ENCODE peak calls at places on chromosomes 1 and 21, in ten cellular contexts. One of them, this sample, is unnamed.

GRCh38 chr1:69824932-69825331 is 257.2 kb downstream of the LRRC7 start:
- DNase-seq in endothelial cell of umbilical vein: no peak
- DNase-seq in T1000: no peak
- DNase-seq in KBM-7: no peak
- DNase-seq in HAP-1: no peak
- DNase-seq in EL: peak
- DNase-seq in HuH-7.5: no peak
- DNase-seq in T-helper 9 cell: no peak
- DNase-seq in GM12864: no peak
- DNase-seq in NCI-H510A: no peak
- DNase-seq in this sample: no peak

GRCh38 chr1:234977891-234978396 is 150.7 kb downstream of the TOMM20 start:
- DNase-seq in endothelial cell of umbilical vein: peak
- DNase-seq in T1000: no peak
- DNase-seq in KBM-7: no peak
- DNase-seq in HAP-1: no peak
- DNase-seq in EL: no peak
- DNase-seq in HuH-7.5: no peak
- DNase-seq in T-helper 9 cell: peak
- DNase-seq in GM12864: no peak
- DNase-seq in NCI-H510A: peak
- DNase-seq in this sample: peak

GRCh38 chr21:44618909-44619308 is 7.0 kb downstream of the KRTAP10-8 start:
- DNase-seq in endothelial cell of umbilical vein: no peak
- DNase-seq in T1000: no peak
- DNase-seq in KBM-7: no peak
- DNase-seq in HAP-1: no peak
- DNase-seq in EL: no peak
- DNase-seq in HuH-7.5: no peak
- DNase-seq in T-helper 9 cell: peak
- DNase-seq in GM12864: no peak
- DNase-seq in NCI-H510A: no peak
- DNase-seq in this sample: peak

GRCh38 chr1:226946841-226947240 is 6.7 kb downstream of the COQ8A start:
- DNase-seq in endothelial cell of umbilical vein: no peak
- DNase-seq in T1000: no peak
- DNase-seq in KBM-7: no peak
- DNase-seq in HAP-1: no peak
- DNase-seq in EL: peak
- DNase-seq in HuH-7.5: no peak
- DNase-seq in T-helper 9 cell: no peak
- DNase-seq in GM12864: no peak
- DNase-seq in NCI-H510A: no peak
- DNase-seq in this sample: no peak

GRCh38 chr1:187471555-187471954 is 642.8 kb downstream of the PLA2G4A start:
- DNase-seq in endothelial cell of umbilical vein: no peak
- DNase-seq in T1000: no peak
- DNase-seq in KBM-7: no peak
- DNase-seq in HAP-1: peak
- DNase-seq in EL: peak
- DNase-seq in HuH-7.5: no peak
- DNase-seq in T-helper 9 cell: no peak
- DNase-seq in GM12864: no peak
- DNase-seq in NCI-H510A: no peak
- DNase-seq in this sample: no peak

GRCh38 chr1:159208460-159208825 is 3.8 kb downstream of the ACKR1 start:
- DNase-seq in endothelial cell of umbilical vein: no peak
- DNase-seq in T1000: no peak
- DNase-seq in KBM-7: no peak
- DNase-seq in HAP-1: no peak
- DNase-seq in EL: no peak
- DNase-seq in HuH-7.5: no peak
- DNase-seq in T-helper 9 cell: no peak
- DNase-seq in GM12864: no peak
- DNase-seq in NCI-H510A: no peak
- DNase-seq in this sample: no peak

GRCh38 chr1:8439015-8439702 is 121.2 kb downstream of the SLC45A1 start:
- DNase-seq in endothelial cell of umbilical vein: peak
- DNase-seq in T1000: no peak
- DNase-seq in KBM-7: peak
- DNase-seq in HAP-1: peak
- DNase-seq in EL: peak
- DNase-seq in HuH-7.5: no peak
- DNase-seq in T-helper 9 cell: no peak
- DNase-seq in GM12864: no peak
- DNase-seq in NCI-H510A: peak
- DNase-seq in this sample: no peak

GRCh38 chr1:59593798-59594790 is 220.7 kb upstream of the HOOK1 start:
- DNase-seq in endothelial cell of umbilical vein: no peak
- DNase-seq in T1000: no peak
- DNase-seq in KBM-7: no peak
- DNase-seq in HAP-1: no peak
- DNase-seq in EL: no peak
- DNase-seq in HuH-7.5: no peak
- DNase-seq in T-helper 9 cell: no peak
- DNase-seq in GM12864: no peak
- DNase-seq in NCI-H510A: no peak
- DNase-seq in this sample: no peak

GRCh38 chr1:114032271-114033218 is 53.3 kb downstream of the OLFML3 start:
- DNase-seq in endothelial cell of umbilical vein: no peak
- DNase-seq in T1000: peak
- DNase-seq in KBM-7: no peak
- DNase-seq in HAP-1: no peak
- DNase-seq in EL: peak
- DNase-seq in HuH-7.5: no peak
- DNase-seq in T-helper 9 cell: no peak
- DNase-seq in GM12864: no peak
- DNase-seq in NCI-H510A: no peak
- DNase-seq in this sample: no peak

GRCh38 chr1:42052300-42052699 is 100.9 kb upstream of the GUCA2B start:
- DNase-seq in endothelial cell of umbilical vein: no peak
- DNase-seq in T1000: no peak
- DNase-seq in KBM-7: no peak
- DNase-seq in HAP-1: no peak
- DNase-seq in EL: no peak
- DNase-seq in HuH-7.5: no peak
- DNase-seq in T-helper 9 cell: no peak
- DNase-seq in GM12864: no peak
- DNase-seq in NCI-H510A: no peak
- DNase-seq in this sample: no peak

GRCh38 chr1:83909687-83910086 is 89.2 kb downstream of the TTLL7 start:
- DNase-seq in endothelial cell of umbilical vein: no peak
- DNase-seq in T1000: no peak
- DNase-seq in KBM-7: no peak
- DNase-seq in HAP-1: no peak
- DNase-seq in EL: peak
- DNase-seq in HuH-7.5: no peak
- DNase-seq in T-helper 9 cell: no peak
- DNase-seq in GM12864: no peak
- DNase-seq in NCI-H510A: no peak
- DNase-seq in this sample: no peak

GRCh38 chr1:46747683-46748288 is 28.9 kb upstream of the EFCAB14 start:
- DNase-seq in endothelial cell of umbilical vein: peak
- DNase-seq in T1000: no peak
- DNase-seq in KBM-7: peak
- DNase-seq in HAP-1: peak
- DNase-seq in EL: peak
- DNase-seq in HuH-7.5: peak
- DNase-seq in T-helper 9 cell: no peak
- DNase-seq in GM12864: no peak
- DNase-seq in NCI-H510A: peak
- DNase-seq in this sample: no peak

GRCh38 chr1:56790036-56790435 is 29.2 kb downstream of the FYB2 start:
- DNase-seq in endothelial cell of umbilical vein: no peak
- DNase-seq in T1000: no peak
- DNase-seq in KBM-7: no peak
- DNase-seq in HAP-1: no peak
- DNase-seq in EL: no peak
- DNase-seq in HuH-7.5: no peak
- DNase-seq in T-helper 9 cell: no peak
- DNase-seq in GM12864: no peak
- DNase-seq in NCI-H510A: no peak
- DNase-seq in this sample: no peak

GRCh38 chr21:17775431-17776126 is 43.6 kb downstream of the C21orf91 start:
- DNase-seq in endothelial cell of umbilical vein: no peak
- DNase-seq in T1000: no peak
- DNase-seq in KBM-7: no peak
- DNase-seq in HAP-1: no peak
- DNase-seq in EL: no peak
- DNase-seq in HuH-7.5: no peak
- DNase-seq in T-helper 9 cell: peak
- DNase-seq in GM12864: no peak
- DNase-seq in NCI-H510A: no peak
- DNase-seq in this sample: peak

GRCh38 chr1:112888630-112889029 is 67.4 kb downstream of the SLC16A1 start:
- DNase-seq in endothelial cell of umbilical vein: no peak
- DNase-seq in T1000: no peak
- DNase-seq in KBM-7: no peak
- DNase-seq in HAP-1: no peak
- DNase-seq in EL: no peak
- DNase-seq in HuH-7.5: no peak
- DNase-seq in T-helper 9 cell: no peak
- DNase-seq in GM12864: no peak
- DNase-seq in NCI-H510A: no peak
- DNase-seq in this sample: no peak

GRCh38 chr21:40074710-40075109 is 207.5 kb downstream of the PCP4 start:
- DNase-seq in endothelial cell of umbilical vein: no peak
- DNase-seq in T1000: no peak
- DNase-seq in KBM-7: no peak
- DNase-seq in HAP-1: no peak
- DNase-seq in EL: no peak
- DNase-seq in HuH-7.5: no peak
- DNase-seq in T-helper 9 cell: no peak
- DNase-seq in GM12864: no peak
- DNase-seq in NCI-H510A: no peak
- DNase-seq in this sample: no peak

GRCh38 chr1:236862615-236863211 is 67.6 kb downstream of the MTR start:
- DNase-seq in endothelial cell of umbilical vein: no peak
- DNase-seq in T1000: no peak
- DNase-seq in KBM-7: no peak
- DNase-seq in HAP-1: no peak
- DNase-seq in EL: no peak
- DNase-seq in HuH-7.5: no peak
- DNase-seq in T-helper 9 cell: no peak
- DNase-seq in GM12864: no peak
- DNase-seq in NCI-H510A: no peak
- DNase-seq in this sample: no peak

GRCh38 chr1:170114916-170115315 is 30.8 kb upstream of the NTMT2 start:
- DNase-seq in endothelial cell of umbilical vein: peak
- DNase-seq in T1000: no peak
- DNase-seq in KBM-7: peak
- DNase-seq in HAP-1: peak
- DNase-seq in EL: peak
- DNase-seq in HuH-7.5: no peak
- DNase-seq in T-helper 9 cell: no peak
- DNase-seq in GM12864: no peak
- DNase-seq in NCI-H510A: no peak
- DNase-seq in this sample: no peak

GRCh38 chr1:110056776-110057175 is 13.7 kb downstream of the ALX3 start:
- DNase-seq in endothelial cell of umbilical vein: no peak
- DNase-seq in T1000: peak
- DNase-seq in KBM-7: no peak
- DNase-seq in HAP-1: no peak
- DNase-seq in EL: peak
- DNase-seq in HuH-7.5: no peak
- DNase-seq in T-helper 9 cell: no peak
- DNase-seq in GM12864: no peak
- DNase-seq in NCI-H510A: no peak
- DNase-seq in this sample: no peak

GRCh38 chr1:34701326-34702129 is 53.3 kb upstream of the GJB5 start:
- DNase-seq in endothelial cell of umbilical vein: no peak
- DNase-seq in T1000: no peak
- DNase-seq in KBM-7: no peak
- DNase-seq in HAP-1: no peak
- DNase-seq in EL: no peak
- DNase-seq in HuH-7.5: no peak
- DNase-seq in T-helper 9 cell: no peak
- DNase-seq in GM12864: no peak
- DNase-seq in NCI-H510A: no peak
- DNase-seq in this sample: no peak

This sample was measured in T-helper 2 cell.